ENCODE peak calls at places on chromosomes 2 and 18, in nine cellular contexts. H, A, K, O, L, B, U, C and M are unnamed samples.

GRCh38 chr2:196601430-196602306 is 37.8 kb upstream of the CCDC150 start:
- DNase-seq in H (no peak), A (peak), K (peak), O (peak), L (peak), B (no peak), U (peak), C (peak), M (no peak)

GRCh38 chr2:109736177-109736827 is 57.8 kb upstream of the RGPD5 start:
- DNase-seq in H (peak), A (peak), K (peak), O (peak), L (peak), B (no peak), U (peak), C (peak), M (peak)

GRCh38 chr2:46117379-46117778 is 179.8 kb upstream of the EPAS1 start:
- DNase-seq in H (no peak), A (no peak), K (peak), O (peak), L (peak), B (no peak), U (no peak), C (peak), M (no peak)

GRCh38 chr2:205216580-205216979 is 465.7 kb upstream of the NRP2 start:
- DNase-seq in H (no peak), A (no peak), K (no peak), O (no peak), L (no peak), B (no peak), U (no peak), C (no peak), M (no peak)

GRCh38 chr2:217216982-217217381 is 357.1 kb upstream of the TNP1 start:
- DNase-seq in H (no peak), A (no peak), K (no peak), O (no peak), L (no peak), B (no peak), U (peak), C (no peak), M (no peak)

GRCh38 chr2:6214471-6214870 is 522.3 kb downstream of the SOX11 start:
- DNase-seq in H (no peak), A (no peak), K (no peak), O (no peak), L (no peak), B (no peak), U (no peak), C (no peak), M (no peak)

GRCh38 chr18:13376841-13377351 is 158.3 kb downstream of the LDLRAD4 start:
- DNase-seq in H (peak), A (no peak), K (no peak), O (no peak), L (no peak), B (peak), U (no peak), C (no peak), M (no peak)

GRCh38 chr2:201777869-201778268 is 2.9 kb downstream of the ALS2 start:
- DNase-seq in H (no peak), A (no peak), K (no peak), O (no peak), L (no peak), B (no peak), U (no peak), C (no peak), M (no peak)

GRCh38 chr2:100283724-100284501 is 38.4 kb downstream of the LONRF2 start:
- DNase-seq in H (no peak), A (no peak), K (no peak), O (peak), L (no peak), B (no peak), U (no peak), C (no peak), M (no peak)

GRCh38 chr2:24831736-24832421 is 38.7 kb downstream of the CENPO start:
- DNase-seq in H (no peak), A (no peak), K (no peak), O (no peak), L (no peak), B (no peak), U (no peak), C (no peak), M (peak)

GRCh38 chr2:39416172-39416571 is 20.9 kb downstream of the MAP4K3 start:
- DNase-seq in H (no peak), A (no peak), K (no peak), O (no peak), L (peak), B (no peak), U (no peak), C (no peak), M (no peak)

GRCh38 chr2:190979906-190980629 is 33.9 kb downstream of the STAT1 start:
- DNase-seq in H (no peak), A (peak), K (peak), O (peak), L (no peak), B (no peak), U (peak), C (peak), M (no peak)

GRCh38 chr2:96591494-96591893 is 46.6 kb downstream of the KANSL3 start:
- DNase-seq in H (no peak), A (no peak), K (no peak), O (no peak), L (no peak), B (no peak), U (no peak), C (no peak), M (no peak)

GRCh38 chr2:216849987-216850386 is 9.9 kb downstream of the TNP1 start:
- DNase-seq in H (peak), A (no peak), K (no peak), O (peak), L (peak), B (no peak), U (no peak), C (no peak), M (peak)

GRCh38 chr2:190932524-190932923 is 51.9 kb downstream of the GLS start:
- DNase-seq in H (no peak), A (no peak), K (no peak), O (no peak), L (no peak), B (no peak), U (no peak), C (no peak), M (no peak)

GRCh38 chr2:176493221-176493825 is 224.1 kb downstream of the MTX2 start:
- DNase-seq in H (no peak), A (no peak), K (no peak), O (no peak), L (no peak), B (no peak), U (no peak), C (no peak), M (no peak)

GRCh38 chr2:235106874-235107639 is 155.2 kb downstream of the SH3BP4 start:
- DNase-seq in H (no peak), A (peak), K (peak), O (peak), L (peak), B (no peak), U (peak), C (peak), M (peak)

GRCh38 chr2:204251977-204252376 is 293.3 kb upstream of the PARD3B start:
- DNase-seq in H (no peak), A (no peak), K (no peak), O (no peak), L (no peak), B (no peak), U (no peak), C (no peak), M (no peak)

GRCh38 chr18:67600781-67601180 is 84.3 kb upstream of the DSEL start:
- DNase-seq in H (no peak), A (no peak), K (no peak), O (no peak), L (peak), B (no peak), U (no peak), C (no peak), M (no peak)

GRCh38 chr2:7118606-7119503 is 201.6 kb downstream of the RNF144A start:
- DNase-seq in H (no peak), A (peak), K (peak), O (peak), L (peak), B (no peak), U (peak), C (no peak), M (no peak)

GRCh38 chr2:43424262-43425207 is 171.3 kb downstream of the THADA start:
- DNase-seq in H (no peak), A (no peak), K (no peak), O (peak), L (no peak), B (no peak), U (no peak), C (peak), M (no peak)

GRCh38 chr2:205909194-205909572 is 176.8 kb downstream of the INO80D start:
- DNase-seq in H (no peak), A (no peak), K (no peak), O (no peak), L (no peak), B (no peak), U (no peak), C (no peak), M (no peak)

GRCh38 chr2:76572981-76573380 is 862.3 kb upstream of the GCFC2 start:
- DNase-seq in H (no peak), A (no peak), K (no peak), O (no peak), L (no peak), B (no peak), U (no peak), C (no peak), M (no peak)
- H3K27ac ChIP-seq in H (no peak), A (no peak), K (no peak), O (no peak), L (no peak), B (no peak), U (no peak), C (no peak), M (no peak)

DNA sequence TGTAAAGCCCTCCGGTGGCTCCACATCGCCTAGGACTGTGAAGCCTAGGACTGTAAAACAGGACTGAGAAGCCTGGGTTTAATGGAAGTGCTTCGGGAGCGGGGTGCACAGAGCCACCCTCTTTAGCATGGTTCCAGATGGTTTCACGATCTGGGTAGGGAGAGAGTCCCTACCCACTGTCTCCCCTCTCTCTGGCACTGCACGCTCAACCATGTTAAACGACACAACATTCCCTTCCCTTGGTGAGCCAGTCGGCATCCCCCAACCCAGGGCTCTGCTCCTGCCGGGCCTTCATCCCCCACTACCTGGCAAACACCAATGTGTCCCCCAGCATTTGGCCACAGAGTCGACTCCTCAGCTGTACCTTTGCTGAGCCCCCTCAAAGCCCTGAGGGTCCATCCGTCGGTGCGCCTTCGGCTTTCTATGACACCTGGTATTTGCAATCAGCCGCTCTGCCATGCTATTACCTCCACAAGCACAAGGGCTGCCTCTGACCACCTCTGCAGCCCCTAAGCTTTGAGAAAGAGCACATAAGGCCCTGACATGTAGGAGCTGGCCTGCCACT is 1.1 kb downstream of the COPS9 start:
- DNase-seq in H (no peak), A (no peak), K (no peak), O (no peak), L (no peak), B (no peak), U (no peak), C (no peak), M (no peak)
- H3K27ac ChIP-seq in H (no peak), A (no peak), K (no peak), O (no peak), L (peak), B (no peak), U (no peak), C (no peak), M (no peak)

GRCh38 chr2:239911630-239912071 is 113.5 kb downstream of the NDUFA10 start:
- DNase-seq in H (no peak), A (no peak), K (no peak), O (no peak), L (no peak), B (no peak), U (no peak), C (no peak), M (no peak)
- H3K27ac ChIP-seq in H (peak), A (no peak), K (no peak), O (no peak), L (no peak), B (no peak), U (no peak), C (no peak), M (no peak)

GRCh38 chr18:10131036-10131774 is 217.4 kb downstream of the VAPA start:
- DNase-seq in H (no peak), A (peak), K (no peak), O (no peak), L (no peak), B (no peak), U (peak), C (no peak), M (no peak)
- H3K27ac ChIP-seq in H (no peak), A (no peak), K (no peak), O (no peak), L (no peak), B (no peak), U (no peak), C (no peak), M (no peak)

GRCh38 chr2:172234716-172235661 is 132.3 kb upstream of the DLX2 start:
- DNase-seq in H (peak), A (peak), K (no peak), O (no peak), L (peak), B (peak), U (no peak), C (no peak), M (no peak)
- H3K27ac ChIP-seq in H (no peak), A (no peak), K (no peak), O (no peak), L (no peak), B (no peak), U (no peak), C (no peak), M (peak)

GRCh38 chr2:42117182-42117579 is 52.0 kb upstream of the EML4 start:
- DNase-seq in H (no peak), A (no peak), K (no peak), O (no peak), L (no peak), B (no peak), U (no peak), C (no peak), M (no peak)
- H3K27ac ChIP-seq in H (no peak), A (no peak), K (peak), O (no peak), L (peak), B (no peak), U (peak), C (peak), M (no peak)